ENCODE peak calls at places on chromosomes 12 and 14, in four cellular contexts. U is body of pancreas, I is HepG2, D is A549. W is an unnamed sample.

GRCh38 chr12:72346331-72346944 is 74.3 kb downstream of the TRHDE start:
- DNase-seq in U (peak), I (peak), D (peak), W (peak)

GRCh38 chr12:12443482-12443881 is 86.6 kb downstream of the BORCS5 start:
- DNase-seq in U (no peak), I (no peak), D (no peak), W (no peak)

GRCh38 chr12:53988519-53989226 is 3.7 kb downstream of the HOXC10 start:
- DNase-seq in U (no peak), I (no peak), D (no peak), W (no peak)

GRCh38 chr12:108858399-108859074 is 1.2 kb upstream of the SSH1 start:
- DNase-seq in U (peak), I (no peak), D (no peak), W (no peak)

GRCh38 chr12:128995619-128996018 is 142.3 kb downstream of the GLT1D1 start:
- DNase-seq in U (no peak), I (no peak), D (no peak), W (no peak)

GRCh38 chr14:34872822-34873590 is 2.2 kb downstream of the BAZ1A start:
- DNase-seq in U (peak), I (peak), D (peak), W (no peak)

GRCh38 chr12:71024281-71024680 is 103.7 kb upstream of the PTPRR start:
- DNase-seq in U (no peak), I (no peak), D (no peak), W (no peak)

GRCh38 chr12:111426341-111427185 is 20.8 kb downstream of the SH2B3 start:
- DNase-seq in U (no peak), I (no peak), D (no peak), W (no peak)

GRCh38 chr14:79016828-79017505 is 846.8 kb downstream of the NRXN3 start:
- DNase-seq in U (no peak), I (peak), D (peak), W (no peak)

GRCh38 chr12:119479121-119479561 is 114.4 kb upstream of the TMEM233 start:
- DNase-seq in U (no peak), I (no peak), D (no peak), W (no peak)

GRCh38 chr12:25648460-25648859 is 95.4 kb upstream of the LMNTD1 start:
- DNase-seq in U (peak), I (no peak), D (peak), W (no peak)

GRCh38 chr12:27780612-27781408 is 774 bp upstream of the MANSC4 start:
- DNase-seq in U (peak), I (peak), D (peak), W (no peak)

GRCh38 chr12:27779416-27779815 is 617 bp upstream of the KLHL42 start:
- DNase-seq in U (peak), I (peak), D (peak), W (no peak)

GRCh38 chr12:27779837-27780611 is at the start of the genes KLHL42 and MANSC4:
- DNase-seq in U (peak), I (peak), D (peak), W (peak)

GRCh38 chr12:27781680-27782079 is 1.6 kb upstream of the MANSC4 start:
- DNase-seq in U (no peak), I (no peak), D (no peak), W (no peak)

GRCh38 chr12:27782481-27782880 is 2.4 kb upstream of the MANSC4 start:
- DNase-seq in U (no peak), I (no peak), D (no peak), W (no peak)
- H3K4me3 ChIP-seq in U (no peak), I (no peak), D (peak), W (no peak)

GRCh38 chr12:80632835-80633234 is 74.6 kb upstream of the MYF6 start:
- DNase-seq in U (peak), I (peak), D (peak), W (no peak)
- TF ChIP-seq CTCF in U (no peak), I (peak), D (peak), W (no peak)

GRCh38 chr12:32896438-32897275 is at the start of gene PKP2:
- DNase-seq in U (peak), I (peak), D (peak), W (peak)
- TF ChIP-seq POLR2A in U (peak), I (peak), D (peak), W (no peak)

GRCh38 chr12:132171293-132171967 is 27.2 kb downstream of the NOC4L start:
- DNase-seq in U (no peak), I (no peak), D (no peak), W (no peak)
- H3K4me3 ChIP-seq in U (no peak), I (no peak), D (no peak), W (no peak)

DNA sequence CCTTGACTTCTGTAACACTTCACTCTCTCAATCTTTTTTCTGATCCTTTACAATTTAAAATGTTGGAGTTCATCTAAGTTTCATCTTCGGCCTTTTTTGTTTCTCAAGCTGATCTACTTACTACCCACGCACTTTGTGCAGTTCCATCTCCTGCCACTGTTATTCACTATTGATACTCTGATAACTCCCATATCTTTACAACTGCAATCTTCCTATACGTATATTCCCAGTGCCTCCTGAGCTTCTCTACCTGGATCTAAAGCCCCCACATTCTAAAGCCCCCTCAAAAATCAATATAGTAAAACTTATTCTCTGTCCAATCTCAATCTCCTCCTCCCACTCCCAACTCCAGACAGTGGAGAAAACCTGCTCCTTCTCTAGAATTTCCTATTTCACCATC is 5.9 kb downstream of the ATG2B start:
- DNase-seq in U (no peak), I (no peak), D (no peak), W (no peak)
- TF ChIP-seq CTCF in U (no peak), I (no peak), D (no peak), W (no peak)

GRCh38 chr12:23566133-23566532 is 383.3 kb downstream of the SOX5 start:
- DNase-seq in U (no peak), I (no peak), D (no peak), W (no peak)
- TF ChIP-seq POLR2A in U (no peak), I (no peak), D (no peak), W (no peak)

DNA sequence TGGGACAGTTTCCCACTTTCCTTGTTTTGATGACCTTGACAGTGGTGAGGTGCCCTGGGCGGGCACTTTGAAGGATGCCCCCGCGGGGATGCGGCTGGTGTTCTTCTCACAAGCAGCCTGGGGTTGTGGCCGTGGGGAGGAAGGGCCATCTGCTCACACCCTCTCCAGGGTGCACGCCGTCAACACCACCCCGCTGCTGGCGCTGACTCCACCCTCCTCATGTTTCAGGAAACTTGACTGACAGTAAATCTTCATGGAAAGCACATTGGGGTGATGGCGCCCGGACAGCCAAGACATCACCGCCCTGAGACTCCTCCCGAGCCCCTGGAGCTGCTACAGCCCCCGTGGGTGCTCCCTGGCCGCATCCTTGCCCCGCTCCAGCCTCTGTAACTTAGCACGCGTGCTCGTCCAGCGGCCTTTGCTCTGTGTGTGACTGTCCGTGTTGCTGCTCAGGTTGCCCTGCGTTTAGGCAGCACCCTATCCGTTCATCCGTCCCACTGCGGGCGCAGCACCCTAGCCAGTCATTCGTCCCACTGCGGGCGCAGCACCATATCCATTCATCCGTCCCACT is 150.2 kb upstream of the C14orf180 start:
- DNase-seq in U (no peak), I (no peak), D (no peak), W (peak)
- H3K4me3 ChIP-seq in U (no peak), I (no peak), D (no peak), W (no peak)